ENCODE peak calls at places on chromosomes 13 and 19, in four cellular contexts. E is cardiac muscle cell, J is tibial nerve, N is colonic mucosa. G is an unnamed sample. For H3K4me1 and H3K27me3, the result is how much of the 10 kb centered on the place peaks cover.

GRCh38 chr19:45275370-45275971 is 24.4 kb downstream of the MARK4 start:
- DNase-seq in J (no peak), E (no peak), N (no peak), G (no peak)

GRCh38 chr19:47610902-47611301 is 2.0 kb downstream of the BICRA start:
- DNase-seq in N (peak), J (no peak), E (no peak), G (no peak)

GRCh38 chr19:43499042-43499441 is 5.5 kb downstream of the PHLDB3 start:
- DNase-seq in N (no peak), E (no peak), J (no peak), G (no peak)

GRCh38 chr13:59208405-59209195 is 955.1 kb downstream of the DIAPH3 start:
- DNase-seq in E (no peak), J (no peak), N (no peak), G (no peak)

GRCh38 chr13:32977321-32977720 is 38.9 kb upstream of the KL start:
- DNase-seq in N (no peak), J (no peak), E (no peak), G (no peak)

GRCh38 chr19:29048873-29049272 is 164.1 kb downstream of the UQCRFS1 start:
- DNase-seq in J (no peak), N (no peak), E (no peak), G (no peak)

GRCh38 chr19:913080-913748 is at the start of gene R3HDM4:
- DNase-seq in E (peak), J (peak), N (peak), G (peak)

GRCh38 chr19:4185413-4186086 is 3.1 kb downstream of the ANKRD24 start:
- DNase-seq in J (no peak), E (no peak), N (no peak), G (no peak)

GRCh38 chr19:57334191-57334590 is 13.9 kb downstream of the ZNF543 start:
- DNase-seq in E (no peak), N (no peak), J (no peak), G (no peak)

GRCh38 chr13:26575244-26575643 is 17.8 kb downstream of the WASF3 start:
- DNase-seq in N (no peak), J (no peak), E (no peak), G (no peak)

GRCh38 chr19:34217952-34218817 is 36.2 kb upstream of the GARRE1 start:
- DNase-seq in J (no peak), N (peak), E (no peak), G (peak)

GRCh38 chr13:47463726-47464125 is 537.3 kb downstream of the SUCLA2 start:
- DNase-seq in N (no peak), E (no peak), J (no peak), G (no peak)

GRCh38 chr13:108267338-108267737 is 2.2 kb upstream of the TNFSF13B start:
- DNase-seq in N (no peak), J (no peak), E (no peak), G (no peak)

GRCh38 chr19:29667390-29667783 is 2.1 kb downstream of the PLEKHF1 start:
- DNase-seq in J (no peak), E (no peak), N (no peak), G (no peak)

GRCh38 chr19:45283443-45284033 is 32.5 kb downstream of the MARK4 start:
- DNase-seq in E (no peak), N (no peak), J (no peak), G (no peak)

GRCh38 chr13:81138353-81138995 is 797.5 kb upstream of the SPRY2 start:
- DNase-seq in J (no peak), N (no peak), E (no peak), G (peak)

GRCh38 chr19:46788968-46789338 is 559 bp upstream of the SLC1A5 start:
- DNase-seq in E (no peak), N (no peak), J (no peak), G (no peak)

GRCh38 chr13:76293346-76293745 is 592.9 kb downstream of the KCTD12 start:
- DNase-seq in N (no peak), E (no peak), J (no peak), G (no peak)

GRCh38 chr19:57664269-57665127 is 4.2 kb upstream of the ZSCAN4 start:
- DNase-seq in J (no peak), N (peak), E (peak), G (no peak)

GRCh38 chr19:48685583-48685982 is 10.2 kb upstream of the FUT2 start:
- DNase-seq in J (no peak), N (no peak), E (no peak), G (no peak)

GRCh38 chr19:38650180-38650775 is 2.8 kb downstream of the ACTN4 start:
- DNase-seq in N (peak), E (no peak), J (no peak), G (no peak)

GRCh38 chr19:49570138-49570856 is 10.1 kb downstream of the NOSIP start:
- DNase-seq in N (peak), E (peak), J (no peak), G (peak)

GRCh38 chr13:92948034-92948433 is 278.6 kb upstream of the GPC6 start:
- DNase-seq in J (no peak), N (no peak), E (no peak), G (no peak)

GRCh38 chr13:98482476-98483444 is 94.1 kb downstream of the STK24 start:
- DNase-seq in E (peak), J (peak), N (peak), G (peak)

GRCh38 chr13:107365466-107366215 is 797.7 kb upstream of the ARGLU1 start:
- DNase-seq in E (no peak), N (no peak), J (no peak), G (no peak)

GRCh38 chr13:109743706-109744453 is 42.5 kb downstream of the IRS2 start:
- DNase-seq in J (no peak), E (peak), N (peak), G (no peak)

GRCh38 chr19:10797541-10798256 is 38.3 kb downstream of the TMED1 start:
- DNase-seq in N (no peak), E (no peak), J (no peak), G (peak)

GRCh38 chr13:62551588-62551987 is 1135.9 kb upstream of the PCDH20 start:
- DNase-seq in E (no peak), N (no peak), J (no peak), G (no peak)

GRCh38 chr13:72960541-72960940 is 98.3 kb upstream of the KLF5 start:
- DNase-seq in E (no peak), J (no peak), N (no peak), G (no peak)

GRCh38 chr19:2239771-2240770 is 3.4 kb downstream of the SF3A2 start:
- DNase-seq in J (no peak), E (no peak), N (no peak), G (peak)

GRCh38 chr13:43441916-43442315 is 344.9 kb downstream of the ENOX1 start:
- DNase-seq in E (no peak), N (no peak), J (no peak), G (no peak)

GRCh38 chr19:850221-850978 is 1.7 kb upstream of the ELANE start:
- DNase-seq in E (peak), J (peak), N (peak), G (no peak)

GRCh38 chr13:30125422-30126073 is 181.8 kb downstream of the KATNAL1 start:
- DNase-seq in E (no peak), N (no peak), J (no peak), G (no peak)

GRCh38 chr13:107375701-107376350 is 807.9 kb upstream of the ARGLU1 start:
- DNase-seq in N (no peak), E (no peak), J (no peak), G (no peak)

GRCh38 chr13:25882732-25883357 is 169.0 kb downstream of the SHISA2 start:
- DNase-seq in J (no peak), E (no peak), N (no peak), G (no peak)

GRCh38 chr13:87942204-87942603 is 271.0 kb downstream of the SLITRK5 start:
- DNase-seq in E (no peak), N (no peak), J (no peak), G (no peak)

GRCh38 chr19:40672038-40672437 is 18.4 kb downstream of the NUMBL start:
- DNase-seq in J (no peak), N (no peak), E (no peak), G (no peak)

GRCh38 chr13:111265701-111266035 is 54.8 kb upstream of the TEX29 start:
- DNase-seq in N (no peak), E (no peak), J (no peak), G (no peak)

GRCh38 chr13:111270126-111270525 is 50.3 kb upstream of the TEX29 start:
- DNase-seq in J (no peak), N (no peak), E (no peak), G (no peak)

GRCh38 chr13:111269508-111269907 is 50.9 kb upstream of the TEX29 start:
- DNase-seq in E (no peak), J (no peak), N (no peak), G (no peak)

GRCh38 chr13:111267205-111267604 is 53.2 kb upstream of the TEX29 start:
- DNase-seq in N (no peak), J (no peak), E (no peak), G (no peak)

DNA sequence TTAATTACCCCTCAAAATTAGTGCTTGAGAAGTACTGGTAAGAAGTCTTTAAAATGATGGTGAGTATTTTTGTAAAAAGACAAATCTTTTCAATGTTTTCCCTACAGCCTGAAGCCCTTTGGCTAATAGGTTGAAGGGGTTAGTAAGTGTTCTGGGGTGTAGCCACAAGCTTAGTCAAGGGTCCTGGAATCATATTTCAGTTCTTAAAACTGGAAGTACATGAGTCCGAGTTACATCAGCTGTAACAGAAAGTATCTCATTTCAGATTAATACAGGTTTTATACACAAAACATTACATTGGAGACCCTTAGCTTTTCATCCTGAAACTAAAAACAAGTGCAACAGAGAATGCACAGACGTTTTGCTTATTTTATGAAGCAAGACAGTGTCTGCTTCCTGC is 52.7 kb upstream of the TEX29 start:
- DNase-seq in N (no peak), J (no peak), E (no peak), G (no peak)
- H3K4me1 ChIP-seq in N (under half), J (under half), E (under half), G (under half)

GRCh38 chr13:41487222-41487621 is 29.9 kb downstream of the RGCC start:
- DNase-seq in N (no peak), E (no peak), J (no peak), G (no peak)
- H3K27me3 ChIP-seq in N (under half), E (under half), J (under half), G (under half)

GRCh38 chr19:18683109-18683954 is at the start of gene CRTC1:
- DNase-seq in N (peak), J (peak), E (peak), G (peak)
- H3K4me3 ChIP-seq in N (peak), J (peak), E (peak), G (peak)

GRCh38 chr13:41313659-41314197 is 2.7 kb downstream of the NAA16 start:
- DNase-seq in J (no peak), N (no peak), E (no peak), G (no peak)
- H3K4me1 ChIP-seq in J (under half), N (under half), E (under half), G (half or more)

GRCh38 chr19:41935781-41936415 is 7.6 kb upstream of the ERFL start:
- DNase-seq in J (no peak), E (no peak), N (no peak), G (no peak)

GRCh38 chr19:41933693-41934426 is 5.6 kb upstream of the ERFL start:
- DNase-seq in E (no peak), N (no peak), J (no peak), G (no peak)

GRCh38 chr19:41936416-41936850 is 8.2 kb upstream of the ERFL start:
- DNase-seq in N (no peak), J (no peak), E (no peak), G (no peak)

GRCh38 chr19:41933131-41933458 is 4.8 kb upstream of the ERFL start:
- DNase-seq in E (no peak), J (no peak), N (no peak), G (no peak)

GRCh38 chr19:41934849-41935374 is 6.7 kb upstream of the ERFL start:
- DNase-seq in N (peak), E (peak), J (peak), G (peak)
- H3K27me3 ChIP-seq in N (under half), E (half or more), J (half or more), G (under half)

GRCh38 chr19:14471436-14472187 is 3.5 kb downstream of the PTGER1 start:
- DNase-seq in E (no peak), J (no peak), N (no peak), G (no peak)

GRCh38 chr19:14474827-14475226 is 327 bp downstream of the PTGER1 start:
- DNase-seq in E (no peak), J (no peak), N (no peak), G (no peak)

GRCh38 chr19:14472202-14472961 is 2.8 kb downstream of the PTGER1 start:
- DNase-seq in E (peak), N (peak), J (peak), G (peak)

GRCh38 chr19:14473915-14474578 is 1.1 kb downstream of the PTGER1 start:
- DNase-seq in J (no peak), N (peak), E (no peak), G (no peak)

GRCh38 chr19:14473073-14473790 is 1.9 kb downstream of the PTGER1 start:
- DNase-seq in J (no peak), E (no peak), N (no peak), G (no peak)
- H3K4me3 ChIP-seq in J (peak), E (no peak), N (no peak), G (no peak)

GRCh38 chr19:13483215-13483614 is 23.1 kb downstream of the CACNA1A start:
- DNase-seq in E (no peak), N (no peak), J (no peak), G (no peak)

GRCh38 chr19:13476071-13476470 is 30.2 kb downstream of the CACNA1A start:
- DNase-seq in N (no peak), E (no peak), J (no peak), G (no peak)

GRCh38 chr19:13475044-13475443 is 31.2 kb downstream of the CACNA1A start:
- DNase-seq in J (no peak), N (no peak), E (no peak), G (no peak)

GRCh38 chr19:13484141-13484540 is 22.1 kb downstream of the CACNA1A start:
- DNase-seq in N (no peak), E (no peak), J (no peak), G (no peak)

GRCh38 chr19:13478576-13478975 is 27.7 kb downstream of the CACNA1A start:
- DNase-seq in J (no peak), E (no peak), N (no peak), G (no peak)
- H3K4me1 ChIP-seq in J (under half), E (under half), N (under half), G (under half)

DNA sequence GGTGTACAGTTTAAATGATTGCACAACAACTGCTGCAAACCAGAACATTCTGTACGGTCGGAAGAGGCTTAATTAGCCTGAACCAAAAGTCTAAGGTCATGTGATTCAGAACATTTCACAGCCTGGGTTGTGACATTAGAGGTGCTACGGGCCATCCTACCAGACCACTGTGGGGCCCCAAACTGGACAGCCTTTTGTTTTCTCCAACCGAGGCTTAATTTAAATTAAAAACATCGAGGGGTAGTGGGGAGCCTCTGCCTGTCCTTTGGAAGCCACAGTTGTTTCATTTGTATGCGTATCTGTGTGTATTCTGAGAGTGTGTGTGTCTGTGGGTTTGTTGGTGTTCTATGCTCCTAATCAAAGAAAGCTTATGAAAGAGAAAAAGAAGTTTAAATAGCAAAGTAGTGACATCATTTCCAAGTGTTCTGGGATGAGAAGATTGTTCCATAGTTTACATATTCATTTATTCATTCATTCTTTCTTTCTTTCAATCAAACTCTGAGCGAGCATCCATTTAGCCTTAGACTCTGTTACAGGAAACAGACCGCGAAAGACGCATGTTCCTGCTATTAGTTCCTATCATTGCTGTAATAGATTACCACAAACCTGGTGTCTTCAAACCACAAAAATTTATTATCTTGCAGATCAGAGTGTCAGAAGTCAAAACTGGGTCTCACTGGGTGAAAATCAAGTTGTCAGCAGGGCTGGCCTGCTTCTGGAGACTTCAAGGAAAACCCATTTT is 444.8 kb downstream of the FOXO1 start:
- DNase-seq in N (no peak), E (no peak), J (no peak), G (peak)
- H3K27me3 ChIP-seq in N (under half), E (under half), J (under half), G (under half)

GRCh38 chr19:55479045-55479444 is 2.6 kb downstream of the ZNF628 start:
- DNase-seq in J (no peak), E (no peak), N (no peak), G (no peak)

GRCh38 chr19:55479451-55480230 is 3.2 kb downstream of the ZNF628 start:
- DNase-seq in E (no peak), J (no peak), N (no peak), G (no peak)

GRCh38 chr19:55478364-55478763 is 1.9 kb downstream of the ZNF628 start:
- DNase-seq in E (no peak), J (no peak), N (no peak), G (no peak)

GRCh38 chr19:55476100-55476775 is at the start of gene ZNF628:
- DNase-seq in E (peak), N (peak), J (peak), G (peak)

DNA sequence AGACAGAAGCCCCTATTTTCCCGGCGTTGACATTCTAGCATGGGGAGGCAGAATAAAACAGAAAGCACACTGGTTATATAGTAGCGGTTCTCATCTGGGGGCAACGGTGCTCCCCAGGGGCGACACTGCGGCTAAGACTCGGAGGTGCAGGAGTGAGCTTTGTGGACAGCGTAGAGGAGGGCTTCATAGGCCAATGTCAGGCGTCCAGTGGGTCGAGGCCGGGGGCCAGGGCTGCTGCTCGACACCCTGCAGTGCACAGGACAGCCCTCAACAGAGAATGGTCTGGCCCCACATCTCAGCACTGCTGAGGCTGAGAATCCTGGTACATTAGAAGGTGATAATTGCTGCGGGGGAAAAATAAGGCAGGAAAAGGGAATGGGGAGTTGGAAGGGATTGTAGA is 1.5 kb downstream of the ZNF628 start:
- DNase-seq in N (no peak), E (no peak), J (no peak), G (no peak)
- H3K4me3 ChIP-seq in N (no peak), E (no peak), J (peak), G (no peak)